ENCODE peak calls at places on chromosomes 16 and 17, in nine cellular contexts. H is activated naive CD4-positive, alpha-beta T cell; C is lower lobe of right lung; M is kidney tubule cell; E is AG10803; W is cardiac muscle cell; G is natural killer cell treated with Interleukin-12 subunit alpha and Interleukin-12 subunit beta and Interleukin-15 and Interleukin-18, amount 100 ng/mL, for 72 hours; S is EH; P is stimulated activated CD8-positive, alpha-beta memory T cell treated with anti-CD3 and anti-CD28 coated beads, Interleukin-2, amount 100 ng/mL, for 1 hour. L is an unnamed sample.

GRCh38 chr17:64133546-64134215 is 3.7 kb upstream of the ERN1 start:
- DNase-seq in H (no peak), C (no peak), M (peak; percentile 75), E (peak; percentile 64), W (peak; percentile 70), G (no peak), S (peak; percentile 73), P (no peak), L (no peak)

GRCh38 chr17:21742326-21742725 is 50.0 kb downstream of the KCNJ18 start:
- DNase-seq in H (no peak), C (no peak), M (no peak), E (no peak), W (no peak), G (no peak), S (no peak), P (no peak), L (no peak)

GRCh38 chr17:38898812-38899348 is 26.5 kb upstream of the LASP1NB start:
- DNase-seq in H (peak; percentile 73), C (peak; percentile 70), M (peak; percentile 76), E (no peak), W (no peak), G (peak; percentile 94), S (no peak), P (peak; percentile 56), L (no peak)

GRCh38 chr17:6708357-6708961 is 4.7 kb downstream of the SLC13A5 start:
- DNase-seq in H (no peak), C (no peak), M (no peak), E (no peak), W (no peak), G (no peak), S (no peak), P (no peak), L (no peak)

GRCh38 chr16:90001761-90002503 is 17.3 kb downstream of the DBNDD1 start:
- DNase-seq in H (no peak), C (no peak), M (no peak), E (no peak), W (no peak), G (no peak), S (no peak), P (no peak), L (no peak)

GRCh38 chr17:59356543-59357218 is 25.2 kb downstream of the YPEL2 start:
- DNase-seq in H (no peak), C (no peak), M (no peak), E (no peak), W (no peak), G (no peak), S (no peak), P (no peak), L (no peak)

GRCh38 chr17:42403150-42403549 is 14.9 kb upstream of the STAT3 start:
- DNase-seq in H (peak; percentile 30), C (no peak), M (no peak), E (no peak), W (peak; percentile 49), G (no peak), S (no peak), P (no peak), L (no peak)

GRCh38 chr17:82338858-82339633 is 5.5 kb upstream of the SECTM1 start:
- DNase-seq in H (no peak), C (no peak), M (peak; percentile 88), E (peak; percentile 66), W (no peak), G (no peak), S (peak; percentile 82), P (no peak), L (no peak)

GRCh38 chr17:79435962-79436361 is 174.9 kb downstream of the RBFOX3 start:
- DNase-seq in H (no peak), C (no peak), M (no peak), E (no peak), W (no peak), G (no peak), S (no peak), P (no peak), L (no peak)

GRCh38 chr17:48107137-48108055 is at the start of gene SNX11:
- DNase-seq in H (peak; percentile 90), C (peak; percentile 95), M (peak; percentile 92), E (peak; percentile 70), W (peak; percentile 95), G (peak; percentile 93), S (peak; percentile 89), P (peak; percentile 83), L (peak; percentile 88)

L was measured in mesothelial cell of epicardium.